ENCODE peak calls at places on chromosomes 3 and 15, in seven cellular contexts. Q is stimulated activated CD4-positive, alpha-beta T cell treated with anti-CD3 and anti-CD28 coated beads, Interleukin-2, amount 100 ng/mL, for 24 hours; J is HEK293T; K is DMS153; L is hypothalamus; H is Panc1; X is GM03348. S is an unnamed sample.

GRCh38 chr15:72163719-72164118 is 33.9 kb downstream of the GRAMD2A start:
- DNase-seq in L (no peak), Q (no peak), X (no peak), J (no peak), H (no peak), K (no peak), S (no peak)

GRCh38 chr3:104604326-104605010 is 762.2 kb upstream of the ALCAM start:
- DNase-seq in K (no peak), X (peak), H (no peak), L (no peak), J (no peak), Q (no peak), S (no peak)

GRCh38 chr3:100448079-100448478 is 44.3 kb upstream of the TMEM45A start:
- DNase-seq in K (no peak), X (no peak), H (no peak), L (no peak), Q (no peak), J (no peak), S (no peak)

GRCh38 chr3:71069797-71070196 is 513.7 kb downstream of the FOXP1 start:
- DNase-seq in H (no peak), K (peak), J (peak), L (peak), X (peak), Q (peak), S (peak)

GRCh38 chr3:15405448-15406050 is 21.8 kb downstream of the METTL6 start:
- DNase-seq in K (peak), J (peak), H (no peak), X (peak), Q (no peak), L (no peak), S (no peak)

GRCh38 chr3:98985406-98985805 is 83.9 kb upstream of the DCBLD2 start:
- DNase-seq in J (no peak), Q (no peak), H (no peak), L (no peak), X (no peak), K (no peak), S (no peak)

GRCh38 chr3:81277853-81278252 is 483.6 kb downstream of the GBE1 start:
- DNase-seq in X (peak), L (no peak), J (no peak), Q (no peak), K (no peak), H (no peak), S (no peak)

GRCh38 chr3:186909078-186909853 is 21.1 kb upstream of the ST6GAL1 start:
- DNase-seq in L (no peak), H (no peak), J (no peak), K (no peak), X (no peak), Q (peak), S (peak)

GRCh38 chr15:78103406-78104118 is 11.2 kb downstream of the SH2D7 start:
- DNase-seq in Q (peak), J (no peak), X (no peak), K (no peak), L (no peak), H (no peak), S (no peak)

GRCh38 chr3:23959147-23959900 is 14.2 kb downstream of the NR1D2 start:
- DNase-seq in Q (no peak), L (no peak), X (peak), J (no peak), K (no peak), H (peak), S (no peak)

GRCh38 chr3:11565072-11565471 is 78.6 kb downstream of the VGLL4 start:
- DNase-seq in X (no peak), L (no peak), H (no peak), J (no peak), Q (no peak), K (no peak), S (no peak)

GRCh38 chr15:48992545-48992944 is 28.8 kb upstream of the SHC4 start:
- DNase-seq in X (no peak), J (no peak), K (no peak), H (no peak), Q (no peak), L (no peak), S (peak)

GRCh38 chr3:41327718-41328117 is 128.4 kb downstream of the CTNNB1 start:
- DNase-seq in Q (no peak), X (no peak), H (no peak), J (no peak), L (no peak), K (no peak), S (no peak)

GRCh38 chr3:191358929-191359328 is 28.6 kb upstream of the UTS2B start:
- DNase-seq in Q (no peak), X (no peak), K (no peak), J (no peak), H (no peak), L (no peak), S (no peak)

GRCh38 chr3:196141866-196142673 is 60.2 kb upstream of the TFRC start:
- DNase-seq in L (no peak), Q (no peak), X (no peak), K (no peak), J (no peak), H (no peak), S (no peak)

GRCh38 chr3:109731639-109732473 is 394.5 kb upstream of the DPPA4 start:
- DNase-seq in L (peak), J (peak), X (peak), K (peak), Q (peak), H (peak), S (peak)

GRCh38 chr3:64318001-64318400 is 92.7 kb upstream of the PRICKLE2 start:
- DNase-seq in K (no peak), L (no peak), Q (no peak), H (no peak), J (no peak), X (no peak), S (no peak)

GRCh38 chr3:170717410-170718402 is 131.8 kb upstream of the SLC7A14 start:
- DNase-seq in J (no peak), H (no peak), X (no peak), K (no peak), L (no peak), Q (no peak), S (no peak)

GRCh38 chr3:65986285-65986684 is 52.4 kb downstream of the MAGI1 start:
- DNase-seq in L (no peak), K (no peak), X (no peak), J (no peak), H (no peak), Q (no peak), S (no peak)

GRCh38 chr3:73226026-73226425 is 164.6 kb downstream of the EBLN2 start:
- DNase-seq in H (no peak), Q (no peak), X (no peak), K (no peak), J (no peak), L (no peak), S (no peak)

GRCh38 chr15:100734606-100735005 is 132.2 kb downstream of the ASB7 start:
- DNase-seq in X (no peak), Q (no peak), L (no peak), J (no peak), K (no peak), H (no peak), S (no peak)

GRCh38 chr3:43153189-43154083 is 47.6 kb upstream of the POMGNT2 start:
- DNase-seq in X (peak), K (no peak), H (no peak), Q (no peak), J (no peak), L (peak), S (no peak)

GRCh38 chr3:64691051-64691450 is 3.3 kb upstream of the ADAMTS9 start:
- DNase-seq in J (no peak), X (no peak), L (no peak), Q (no peak), K (no peak), H (no peak), S (no peak)

GRCh38 chr3:120021523-120021922 is 72.7 kb downstream of the GSK3B start:
- DNase-seq in J (no peak), K (no peak), Q (no peak), X (peak), H (no peak), L (no peak), S (no peak)

GRCh38 chr15:37083610-37084009 is 16.7 kb downstream of the MEIS2 start:
- DNase-seq in L (no peak), H (no peak), X (no peak), K (no peak), J (no peak), Q (no peak), S (no peak)

GRCh38 chr3:190083631-190084030 is 37.1 kb downstream of the P3H2 start:
- DNase-seq in L (no peak), H (no peak), Q (no peak), K (no peak), J (no peak), X (no peak), S (no peak)

GRCh38 chr15:25795712-25796111 is 67.4 kb downstream of the ATP10A start:
- DNase-seq in J (no peak), K (no peak), Q (no peak), H (no peak), X (no peak), L (no peak), S (no peak)

GRCh38 chr15:88401972-88402656 is 65.1 kb downstream of the MRPL46 start:
- DNase-seq in X (no peak), K (no peak), L (no peak), J (no peak), H (no peak), Q (no peak), S (peak)

S was measured in stimulated activated naive B cell treated with anti-CD40 and anti-IgM and Interleukin-4, amounts not matched to agents 10 μg/mL and 1 μg/mL and 100 μg/mL, for 72 hours.